ENCODE peak calls at places on chromosomes 16 and 17, in seven cellular contexts. A is HCT116, K is H1, O is HepG2, J is T47D, V is K562, U is GM12878. X is an unnamed sample.

GRCh38 chr16:66970775-66971725 is 10.0 kb downstream of the CES3 start:
- DNase-seq in A (no peak), K (no peak), O (no peak), J (no peak), V (peak; percentile 44), U (no peak), X (no peak)

GRCh38 chr17:7295230-7296180 is 1.1 kb upstream of the YBX2 start:
- DNase-seq in A (no peak), K (no peak), O (no peak), J (no peak), V (no peak), U (no peak), X (peak; percentile 14)

GRCh38 chr16:46857261-46857962 is 26.4 kb upstream of the C16orf87 start:
- DNase-seq in A (peak; percentile 26), K (no peak), O (peak; percentile 65), J (no peak), V (peak; percentile 27), U (no peak), X (peak; percentile 63)

GRCh38 chr16:66653581-66654350 is 42.8 kb downstream of the CMTM4 start:
- DNase-seq in A (no peak), K (no peak), O (no peak), J (no peak), V (no peak), U (no peak), X (no peak)

GRCh38 chr17:81841866-81842265 is 7.0 kb upstream of the PPP1R27 start:
- DNase-seq in A (no peak), K (no peak), O (no peak), J (no peak), V (no peak), U (no peak), X (no peak)

GRCh38 chr16:67837811-67838210 is 4.3 kb upstream of the THAP11 start:
- DNase-seq in A (no peak), K (no peak), O (no peak), J (no peak), V (no peak), U (no peak), X (no peak)

GRCh38 chr17:56125830-56126819 is 27.1 kb upstream of the ANKFN1 start:
- DNase-seq in A (peak; percentile 52), K (no peak), O (peak; percentile 27), J (no peak), V (peak; percentile 11), U (no peak), X (peak; percentile 18)

GRCh38 chr17:7114875-7115614 is 423 bp upstream of the ASGR2 start:
- DNase-seq in A (no peak), K (no peak), O (peak; percentile 91), J (no peak), V (no peak), U (no peak), X (no peak)

GRCh38 chr17:75832164-75832651 is 12.0 kb downstream of the UNC13D start:
- DNase-seq in A (no peak), K (no peak), O (no peak), J (no peak), V (no peak), U (no peak), X (no peak)

GRCh38 chr16:1772362-1772907 is at the start of gene EME2:
- DNase-seq in A (no peak), K (no peak), O (peak; percentile 16), J (no peak), V (peak; percentile 72), U (no peak), X (peak; percentile 52)

GRCh38 chr16:660459-661183 is 7.3 kb upstream of the RHOT2 start:
- DNase-seq in A (peak; percentile 53), K (no peak), O (no peak), J (peak; percentile 79), V (peak; percentile 97), U (peak; percentile 37), X (peak; percentile 98)

GRCh38 chr16:56780646-56781045 is 50.7 kb downstream of the NUP93 start:
- DNase-seq in A (no peak), K (no peak), O (no peak), J (no peak), V (no peak), U (no peak), X (no peak)

GRCh38 chr16:78198299-78198698 is 98.8 kb downstream of the WWOX start:
- DNase-seq in A (no peak), K (no peak), O (no peak), J (no peak), V (no peak), U (no peak), X (no peak)

GRCh38 chr17:10802487-10803284 is 1.2 kb downstream of the TMEM238L start:
- DNase-seq in A (no peak), K (no peak), O (no peak), J (no peak), V (no peak), U (no peak), X (no peak)

GRCh38 chr17:76003915-76004314 is 3.3 kb downstream of the CDK3 start:
- DNase-seq in A (no peak), K (no peak), O (no peak), J (no peak), V (no peak), U (no peak), X (peak; percentile 19)

GRCh38 chr17:58947411-58948208 is 159.1 kb downstream of the TRIM37 start:
- DNase-seq in A (no peak), K (no peak), O (no peak), J (no peak), V (no peak), U (no peak), X (no peak)

GRCh38 chr17:16909887-16910286 is 62.0 kb downstream of the TNFRSF13B start:
- DNase-seq in A (no peak), K (no peak), O (no peak), J (no peak), V (no peak), U (no peak), X (no peak)

GRCh38 chr17:75277664-75278071 is 6.6 kb upstream of the MIF4GD start:
- DNase-seq in A (no peak), K (no peak), O (no peak), J (no peak), V (peak; percentile 25), U (no peak), X (no peak)

GRCh38 chr17:36994438-36994837 is 45.7 kb downstream of the AATF start:
- DNase-seq in A (no peak), K (no peak), O (no peak), J (no peak), V (no peak), U (no peak), X (no peak)

GRCh38 chr16:53356478-53357207 is 77.6 kb upstream of the RBL2 start:
- DNase-seq in A (no peak), K (no peak), O (no peak), J (no peak), V (no peak), U (no peak), X (no peak)

GRCh38 chr17:69869667-69870066 is 205.4 kb upstream of the KCNJ16 start:
- DNase-seq in A (no peak), K (no peak), O (no peak), J (no peak), V (no peak), U (no peak), X (no peak)
- TF ChIP-seq JUND in A (no peak), K (no peak), O (no peak), J (no peak), V (no peak), U (no peak), X (no peak)

DNA sequence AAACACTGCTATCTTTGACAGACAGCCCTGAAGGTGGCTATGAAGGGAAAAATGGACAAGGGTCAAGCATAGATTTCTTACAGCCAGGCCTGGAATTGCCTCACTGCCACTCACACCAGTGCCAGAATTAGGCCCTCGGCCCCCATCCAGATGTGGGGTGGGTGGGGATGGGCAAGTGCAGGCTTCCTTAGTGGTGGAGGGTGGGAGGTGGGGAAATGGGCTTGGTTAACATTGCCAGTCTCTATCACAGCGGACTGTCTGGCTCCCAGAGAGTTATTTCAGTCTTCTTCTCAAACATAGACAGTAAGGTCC is 24.9 kb downstream of the B9D1 start:
- DNase-seq in A (no peak), K (no peak), O (peak; percentile 41), J (no peak), V (no peak), U (no peak), X (no peak)
- TF ChIP-seq JUND in A (no peak), K (no peak), O (no peak), J (no peak), V (no peak), U (no peak), X (no peak)

GRCh38 chr16:3880623-3881498 is at the start of gene CREBBP:
- DNase-seq in A (peak; percentile 63), K (peak; percentile 41), O (peak; percentile 61), J (peak; percentile 55), V (peak; percentile 90), U (no peak), X (peak; percentile 97)

GRCh38 chr16:3878610-3879009 is 1.9 kb downstream of the CREBBP start:
- DNase-seq in A (no peak), K (no peak), O (no peak), J (no peak), V (no peak), U (no peak), X (no peak)

GRCh38 chr16:3881499-3881995 is 1.0 kb upstream of the CREBBP start:
- DNase-seq in A (no peak), K (no peak), O (no peak), J (no peak), V (peak; percentile 46), U (no peak), X (no peak)

GRCh38 chr16:3879258-3879886 is 1.1 kb downstream of the CREBBP start:
- DNase-seq in A (no peak), K (no peak), O (no peak), J (no peak), V (peak; percentile 38), U (no peak), X (peak; percentile 54)

DNA sequence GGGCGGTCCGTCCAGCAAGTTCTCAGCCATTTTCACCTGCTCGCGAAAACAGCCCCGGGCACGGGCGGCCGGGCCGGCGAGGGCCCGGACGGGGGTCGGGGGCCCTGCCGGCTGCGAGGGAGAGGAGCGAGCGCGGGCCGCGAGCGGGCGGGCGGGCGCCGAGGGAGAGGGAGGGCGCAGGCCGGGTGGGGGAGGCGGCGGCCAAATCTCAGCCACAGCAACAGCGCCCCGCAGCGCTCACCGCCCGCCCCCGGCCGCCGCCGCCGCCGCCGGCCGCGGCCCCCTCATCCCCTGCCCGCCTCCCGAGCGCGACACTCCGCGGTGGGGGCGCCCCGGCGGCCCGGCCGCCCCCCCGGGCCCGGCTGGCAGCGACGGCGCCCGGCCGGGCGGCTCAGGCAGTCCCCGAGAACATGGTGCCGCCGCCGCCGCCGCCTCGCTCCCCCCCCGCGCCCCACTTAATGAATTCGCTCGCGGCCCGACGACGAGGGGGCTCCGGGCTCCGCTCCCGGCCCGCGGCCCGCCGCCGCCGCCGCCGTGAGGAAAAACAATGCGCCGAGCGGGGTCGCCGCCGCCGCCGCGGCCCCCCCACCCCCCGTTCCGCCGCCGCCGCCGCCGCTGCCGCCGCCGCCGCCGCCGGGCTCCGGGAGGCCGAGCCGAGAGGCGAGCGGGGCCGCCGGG is 487 bp downstream of the CREBBP start:
- DNase-seq in A (no peak), K (no peak), O (no peak), J (peak; percentile 38), V (peak; percentile 79), U (no peak), X (peak; percentile 91)
- TF ChIP-seq JUND in A (no peak), K (no peak), O (no peak), J (no peak), V (no peak), U (no peak), X (no peak)

DNA sequence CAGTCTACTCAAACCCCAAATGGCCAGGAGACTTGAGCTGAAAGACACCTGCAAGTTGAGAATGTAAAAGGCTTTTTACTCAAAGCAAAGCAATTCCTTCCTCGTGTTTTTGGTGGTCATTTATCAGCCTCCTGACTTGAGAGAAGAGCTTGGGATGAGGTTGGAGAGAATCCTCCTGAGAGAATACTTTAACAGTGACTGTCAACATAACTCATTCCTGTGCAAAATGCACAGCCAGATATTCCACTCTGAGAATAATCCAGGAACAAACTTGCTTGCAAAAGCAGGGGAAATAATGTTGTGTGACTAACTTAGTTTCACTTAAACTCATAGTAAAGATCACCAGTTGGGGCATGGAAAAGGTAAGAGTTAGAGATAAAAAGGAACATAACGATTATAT is 53.4 kb downstream of the SNTB2 start:
- DNase-seq in A (no peak), K (no peak), O (no peak), J (no peak), V (no peak), U (no peak), X (no peak)
- TF ChIP-seq JUND in A (no peak), K (no peak), O (no peak), J (no peak), V (no peak), U (no peak), X (no peak)

X was measured in SK-N-SH.